ENCODE peak calls at places on chromosomes 11 and 22, in ten cellular contexts. R is GM23248; V is kidney; L is SK-N-SH; T is tibial artery; D is CD8-positive, alpha-beta memory T cell; I is heart right ventricle; Y is neural progenitor cell; O is heart left ventricle; N is tibial nerve. C is an unnamed sample. For H3K36me3, the result is how much of the 10 kb centered on the place peaks cover.

GRCh38 chr11:73750238-73750637 is 10.6 kb downstream of the RAB6A start:
- DNase-seq in R (no peak), D (no peak), Y (no peak), T (no peak), L (no peak), N (no peak), I (no peak), V (no peak), O (no peak), C (no peak)

GRCh38 chr11:82750643-82751139 is 17.0 kb upstream of the FAM181B start:
- DNase-seq in R (no peak), T (no peak), O (no peak), N (no peak), L (peak), I (no peak), Y (peak), D (no peak), V (no peak), C (no peak)

GRCh38 chr11:13668957-13669521 is 571 bp downstream of the FAR1 start:
- DNase-seq in V (peak), I (peak), N (no peak), T (no peak), O (no peak), L (no peak), R (peak), Y (no peak), D (peak), C (peak)

GRCh38 chr11:72491001-72491400 is 56.7 kb upstream of the CLPB start:
- DNase-seq in N (no peak), I (no peak), L (no peak), V (no peak), T (no peak), O (no peak), Y (no peak), D (no peak), R (peak), C (no peak)

GRCh38 chr11:69685348-69685747 is 10.2 kb upstream of the LTO1 start:
- DNase-seq in I (no peak), N (no peak), L (no peak), D (no peak), R (no peak), O (no peak), Y (no peak), V (no peak), T (peak), C (no peak)

GRCh38 chr11:69335461-69336386 is 41.8 kb downstream of the MYEOV start:
- DNase-seq in Y (no peak), L (no peak), N (no peak), R (no peak), O (no peak), T (peak), V (no peak), D (no peak), I (no peak), C (no peak)

GRCh38 chr11:114307524-114308203 is 11.5 kb downstream of the NNMT start:
- DNase-seq in T (peak), N (peak), Y (no peak), D (no peak), I (peak), V (peak), L (no peak), O (peak), R (peak), C (peak)

GRCh38 chr22:35135165-35135564 is 69.2 kb downstream of the ISX start:
- DNase-seq in D (no peak), L (no peak), I (no peak), Y (peak), V (no peak), T (no peak), R (no peak), N (no peak), O (no peak), C (no peak)

GRCh38 chr11:67795746-67796145 is 121.3 kb upstream of the ALDH3B2 start:
- DNase-seq in V (no peak), L (no peak), T (no peak), N (no peak), O (no peak), I (no peak), D (no peak), Y (no peak), R (no peak), C (no peak)

GRCh38 chr11:41306435-41306834 is 153.0 kb downstream of the LRRC4C start:
- DNase-seq in R (no peak), O (no peak), V (no peak), L (no peak), D (no peak), N (no peak), T (no peak), Y (no peak), I (no peak), C (no peak)

GRCh38 chr11:112100457-112100856 is 13.8 kb downstream of the SDHD start:
- DNase-seq in T (no peak), N (no peak), I (no peak), O (no peak), L (no peak), V (no peak), Y (no peak), D (no peak), R (no peak), C (no peak)

GRCh38 chr22:27986459-27986858 is 67.4 kb upstream of the PITPNB start:
- DNase-seq in T (no peak), L (no peak), O (no peak), V (no peak), I (no peak), Y (no peak), R (no peak), D (no peak), N (no peak), C (no peak)

GRCh38 chr22:26474687-26475086 is 8.9 kb downstream of the HPS4 start:
- DNase-seq in T (no peak), N (no peak), L (no peak), V (no peak), Y (no peak), I (no peak), O (no peak), R (peak), D (no peak), C (no peak)

GRCh38 chr11:106077609-106078517 is at the start of gene AASDHPPT:
- DNase-seq in Y (no peak), L (peak), V (no peak), O (no peak), R (peak), N (peak), T (no peak), I (no peak), D (no peak), C (no peak)

GRCh38 chr22:37489994-37490393 is 3.8 kb upstream of the MFNG start:
- DNase-seq in L (no peak), T (no peak), N (no peak), Y (no peak), O (no peak), I (no peak), V (no peak), D (no peak), R (no peak), C (no peak)

GRCh38 chr11:68934321-68934645 is 30.6 kb downstream of the IGHMBP2 start:
- DNase-seq in O (no peak), R (no peak), L (no peak), Y (no peak), T (no peak), N (no peak), V (peak), I (no peak), D (no peak), C (no peak)

GRCh38 chr22:43173566-43173965 is 13.4 kb downstream of the TTLL12 start:
- DNase-seq in R (no peak), D (no peak), L (no peak), O (no peak), N (no peak), T (no peak), Y (no peak), V (peak), I (no peak), C (no peak)

GRCh38 chr22:43171019-43171491 is 15.9 kb downstream of the TTLL12 start:
- DNase-seq in R (no peak), Y (no peak), N (no peak), D (no peak), L (no peak), I (no peak), O (no peak), V (peak), T (no peak), C (no peak)

GRCh38 chr22:43171607-43172006 is 15.3 kb downstream of the TTLL12 start:
- DNase-seq in V (peak), L (no peak), O (no peak), D (no peak), N (no peak), I (no peak), Y (no peak), T (no peak), R (no peak), C (no peak)

GRCh38 chr22:43173976-43174720 is 12.8 kb downstream of the TTLL12 start:
- DNase-seq in T (no peak), R (no peak), O (no peak), L (no peak), D (peak), Y (no peak), I (no peak), V (peak), N (no peak), C (no peak)

GRCh38 chr22:43172191-43172590 is 14.7 kb downstream of the TTLL12 start:
- DNase-seq in N (no peak), L (no peak), R (no peak), Y (no peak), I (no peak), T (no peak), O (no peak), V (peak), D (no peak), C (no peak)
- H3K36me3 ChIP-seq in N (under half), L (under half), R (under half), Y (under half), I (half or more), T (half or more), O (under half), V (under half), D (under half), C (half or more)

GRCh38 chr11:84763931-84764330 is 863.2 kb downstream of the DLG2 start:
- DNase-seq in D (no peak), I (no peak), T (no peak), O (no peak), R (no peak), N (no peak), L (no peak), Y (no peak), V (no peak), C (no peak)
- H3K36me3 ChIP-seq in D (under half), I (under half), T (under half), O (under half), R (under half), N (under half), L (under half), Y (under half), V (under half), C (under half)

DNA sequence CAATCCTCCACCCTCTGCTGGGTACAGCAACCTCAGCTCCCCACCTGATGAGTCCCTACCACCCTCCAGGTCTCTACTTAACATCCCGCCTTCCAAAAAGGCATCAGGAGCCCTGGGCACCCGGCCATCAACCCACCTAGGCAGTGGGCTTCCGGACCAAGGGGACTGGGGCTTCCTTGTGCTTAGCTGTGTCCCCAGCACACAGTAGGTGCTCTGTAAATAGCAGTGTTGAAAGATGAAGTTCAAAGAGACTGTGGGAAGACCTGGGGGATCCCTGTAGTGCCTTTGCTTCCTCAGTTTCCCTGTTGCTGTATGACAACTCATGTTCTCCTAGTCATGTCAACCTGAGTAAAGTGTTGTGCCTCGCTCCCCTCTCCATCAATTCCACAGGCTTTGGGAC is 21.0 kb downstream of the VWCE start:
- DNase-seq in V (no peak), L (no peak), O (no peak), D (no peak), Y (no peak), I (no peak), R (no peak), T (no peak), N (no peak), C (no peak)
- H3K36me3 ChIP-seq in V (under half), L (under half), O (under half), D (under half), Y (under half), I (under half), R (under half), T (under half), N (under half), C (under half)

DNA sequence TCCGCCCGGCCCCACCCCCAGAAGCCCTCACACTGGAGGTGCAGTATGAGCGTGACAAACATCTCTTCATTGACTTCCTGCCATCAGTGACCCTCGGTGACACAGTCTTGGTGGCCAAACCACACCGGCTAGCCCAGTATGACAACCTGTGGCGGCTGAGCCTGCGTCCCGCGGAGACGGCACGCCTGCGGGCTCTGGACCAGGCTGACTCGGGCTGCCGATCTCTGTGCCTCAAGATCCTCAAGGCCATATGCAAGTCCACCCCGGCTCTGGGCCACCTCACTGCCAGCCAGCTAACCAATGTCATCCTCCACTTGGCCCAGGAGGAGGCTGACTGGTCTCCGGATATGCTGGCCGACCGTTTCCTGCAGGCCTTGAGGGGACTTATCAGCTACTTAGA is 6.6 kb upstream of the ATF4 start:
- DNase-seq in Y (no peak), R (no peak), O (no peak), L (no peak), N (no peak), D (no peak), T (no peak), I (no peak), V (peak), C (no peak)
- H3K36me3 ChIP-seq in Y (under half), R (under half), O (half or more), L (under half), N (under half), D (half or more), T (half or more), I (half or more), V (under half), C (half or more)

C was measured in lower lobe of right lung.